ENCODE peak calls at places on chromosomes 6 and 20, in five cellular contexts. I is breast epithelium, Z is HCT116, Q is tibial nerve, O is testis. G is an unnamed sample.

GRCh38 chr20:9018346-9018745 is 50.5 kb upstream of the PLCB4 start:
- DNase-seq in I (no peak), Z (no peak), Q (no peak), O (no peak), G (no peak)

GRCh38 chr6:122007366-122007765 is 392.1 kb upstream of the HSF2 start:
- DNase-seq in I (no peak), Z (no peak), Q (no peak), O (no peak), G (no peak)

GRCh38 chr6:1670711-1671462 is 61.2 kb downstream of the FOXC1 start:
- DNase-seq in I (no peak), Z (no peak), Q (no peak), O (peak; percentile 32), G (no peak)

GRCh38 chr6:100343678-100344077 is 121.0 kb downstream of the SIM1 start:
- DNase-seq in I (no peak), Z (no peak), Q (no peak), O (no peak), G (no peak)

GRCh38 chr20:15236812-15237211 is 899.4 kb upstream of the FLRT3 start:
- DNase-seq in I (no peak), Z (peak; percentile 45), Q (no peak), O (peak; percentile 53), G (no peak)

GRCh38 chr6:168649209-168649608 is 208.2 kb downstream of the SMOC2 start:
- DNase-seq in I (no peak), Z (no peak), Q (no peak), O (no peak), G (no peak)

GRCh38 chr6:14012313-14013036 is 87.7 kb downstream of the RNF182 start:
- DNase-seq in I (no peak), Z (no peak), Q (no peak), O (no peak), G (no peak)

GRCh38 chr6:166627875-166628849 is 1.1 kb upstream of the RPS6KA2 start:
- DNase-seq in I (peak; percentile 62), Z (no peak), Q (no peak), O (peak; percentile 39), G (peak; percentile 17)

GRCh38 chr6:110095101-110095500 is 84.4 kb downstream of the WASF1 start:
- DNase-seq in I (no peak), Z (no peak), Q (no peak), O (no peak), G (no peak)

GRCh38 chr6:24566020-24566752 is 71.4 kb downstream of the ALDH5A1 start:
- DNase-seq in I (no peak), Z (no peak), Q (no peak), O (no peak), G (no peak)

GRCh38 chr20:20000223-20000968 is 16.8 kb upstream of the NAA20 start:
- DNase-seq in I (no peak), Z (no peak), Q (no peak), O (no peak), G (no peak)

GRCh38 chr6:97064578-97064977 is 140.1 kb downstream of the KLHL32 start:
- DNase-seq in I (no peak), Z (no peak), Q (no peak), O (no peak), G (no peak)

GRCh38 chr20:40863337-40863919 is 165.2 kb upstream of the TOP1 start:
- DNase-seq in I (no peak), Z (no peak), Q (no peak), O (no peak), G (no peak)

GRCh38 chr20:16201191-16201590 is 372.1 kb downstream of the KIF16B start:
- DNase-seq in I (no peak), Z (no peak), Q (no peak), O (no peak), G (no peak)

GRCh38 chr20:62972270-62973032 is 19.9 kb downstream of the SLC17A9 start:
- DNase-seq in I (peak; percentile 85), Z (peak; percentile 63), Q (peak; percentile 88), O (peak; percentile 90), G (peak; percentile 15)

GRCh38 chr20:52847739-52848359 is 124.3 kb upstream of the TSHZ2 start:
- DNase-seq in I (no peak), Z (no peak), Q (no peak), O (no peak), G (no peak)

GRCh38 chr6:119126826-119127225 is 48.4 kb upstream of the FAM184A start:
- DNase-seq in I (no peak), Z (no peak), Q (no peak), O (no peak), G (no peak)

GRCh38 chr6:100230976-100231316 is 233.8 kb downstream of the SIM1 start:
- DNase-seq in I (no peak), Z (no peak), Q (no peak), O (no peak), G (no peak)

GRCh38 chr20:7387638-7388193 is 552.5 kb downstream of the HAO1 start:
- DNase-seq in I (no peak), Z (no peak), Q (no peak), O (no peak), G (no peak)

GRCh38 chr20:62652051-62652893 is 10.0 kb downstream of the SLCO4A1 start:
- DNase-seq in I (peak; percentile 89), Z (peak; percentile 33), Q (peak; percentile 97), O (peak; percentile 97), G (peak; percentile 84)

GRCh38 chr6:92124126-92124525 is 1295.2 kb downstream of the EPHA7 start:
- DNase-seq in I (no peak), Z (no peak), Q (no peak), O (no peak), G (no peak)

GRCh38 chr6:1524040-1524480 is 85.7 kb upstream of the FOXC1 start:
- DNase-seq in I (peak; percentile 73), Z (peak; percentile 70), Q (peak; percentile 53), O (peak; percentile 84), G (no peak)

GRCh38 chr6:39688494-39688893 is 36.7 kb downstream of the KIF6 start:
- DNase-seq in I (no peak), Z (no peak), Q (peak; percentile 48), O (no peak), G (no peak)

GRCh38 chr20:709421-709820 is 33.8 kb upstream of the SCRT2 start:
- DNase-seq in I (peak; percentile 58), Z (no peak), Q (no peak), O (peak; percentile 69), G (no peak)

GRCh38 chr20:22768779-22769178 is 184.4 kb upstream of the FOXA2 start:
- DNase-seq in I (no peak), Z (no peak), Q (no peak), O (peak; percentile 52), G (no peak)

GRCh38 chr20:37741055-37741454 is 47.2 kb downstream of the CTNNBL1 start:
- DNase-seq in I (no peak), Z (no peak), Q (no peak), O (no peak), G (no peak)

GRCh38 chr20:46055269-46055668 is 26.3 kb downstream of the SLC12A5 start:
- DNase-seq in I (no peak), Z (no peak), Q (no peak), O (no peak), G (no peak)

GRCh38 chr20:46056027-46056833 is 27.2 kb downstream of the SLC12A5 start:
- DNase-seq in I (no peak), Z (no peak), Q (no peak), O (no peak), G (no peak)

GRCh38 chr20:46058656-46059281 is 29.8 kb downstream of the SLC12A5 start:
- DNase-seq in I (no peak), Z (no peak), Q (no peak), O (no peak), G (no peak)

GRCh38 chr20:46057856-46058655 is 29.0 kb downstream of the SLC12A5 start:
- DNase-seq in I (no peak), Z (no peak), Q (no peak), O (no peak), G (no peak)

GRCh38 chr20:46056970-46057855 is 28.2 kb downstream of the SLC12A5 start:
- DNase-seq in I (no peak), Z (no peak), Q (peak; percentile 37), O (peak; percentile 51), G (no peak)
- H3K4me3 ChIP-seq in I (peak overlapping the region; percentile 52), Z (no peak overlapping the region), Q (no peak overlapping the region), O (no peak overlapping the region), G (no peak overlapping the region)

DNA sequence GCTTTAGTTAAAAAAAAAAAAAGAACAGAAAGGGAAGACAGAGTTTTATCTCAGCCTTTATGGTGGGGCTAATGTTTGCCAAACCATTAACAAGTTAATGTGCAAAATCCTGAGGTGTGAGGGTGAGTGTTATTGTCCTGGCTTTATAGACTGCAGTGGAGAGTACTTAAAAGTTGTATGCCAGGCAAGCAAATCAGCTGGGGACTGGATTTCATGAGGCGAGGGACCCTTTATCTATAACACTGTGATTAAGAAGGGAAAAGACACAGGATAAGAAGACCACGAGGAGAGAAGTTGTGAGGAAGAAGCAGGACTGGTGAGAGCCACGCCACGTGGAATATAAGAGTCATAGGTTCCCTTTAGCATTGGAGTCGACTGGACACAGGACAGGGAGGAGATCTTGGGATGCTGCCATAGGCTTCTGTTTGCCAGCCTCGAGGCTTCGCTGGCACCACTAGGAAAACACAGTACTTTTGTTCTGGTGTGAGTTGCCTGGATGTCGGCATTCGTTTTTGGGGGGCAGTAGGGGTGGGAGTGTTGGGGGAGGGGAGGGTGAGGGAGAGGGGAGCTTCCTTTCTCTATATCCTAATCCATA is 90.2 kb upstream of the BACH2 start:
- DNase-seq in I (no peak), Z (no peak), Q (no peak), O (no peak), G (no peak)
- TF ChIP-seq POLR2A in I (no peak), Z (no peak), Q (no peak), O (no peak), G (no peak)

DNA sequence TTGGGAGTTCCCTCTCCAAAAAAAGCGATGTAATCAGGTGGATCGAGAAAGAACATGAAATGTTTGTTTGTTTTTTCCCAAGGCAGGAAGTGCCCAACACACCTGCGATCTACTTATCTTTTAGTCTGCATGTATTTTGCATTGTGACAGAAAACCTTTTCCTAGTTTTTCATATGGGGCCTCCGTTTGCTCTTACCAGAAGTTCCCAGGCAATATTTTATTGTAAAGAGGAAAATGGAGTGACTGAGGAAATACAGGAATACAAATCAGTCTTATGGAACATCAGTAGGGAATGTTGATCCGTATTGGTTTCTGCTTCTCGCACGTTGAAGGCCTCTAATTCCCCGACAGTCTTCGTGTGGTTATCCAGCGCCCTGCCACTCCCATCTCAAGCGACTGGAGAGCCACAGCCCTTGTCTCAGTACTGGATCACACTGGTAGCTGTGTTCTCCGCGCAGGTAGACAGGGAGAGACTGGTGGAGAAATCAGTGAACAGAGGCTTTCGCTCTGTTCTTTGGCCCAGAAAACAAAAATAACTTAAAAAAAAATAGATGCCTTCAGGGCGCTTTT is 107.4 kb downstream of the TRIM27 start:
- DNase-seq in I (no peak), Z (no peak), Q (no peak), O (no peak), G (no peak)
- H3K4me3 ChIP-seq in I (no peak overlapping the region), Z (no peak overlapping the region), Q (no peak overlapping the region), O (no peak overlapping the region), G (no peak overlapping the region)

DNA sequence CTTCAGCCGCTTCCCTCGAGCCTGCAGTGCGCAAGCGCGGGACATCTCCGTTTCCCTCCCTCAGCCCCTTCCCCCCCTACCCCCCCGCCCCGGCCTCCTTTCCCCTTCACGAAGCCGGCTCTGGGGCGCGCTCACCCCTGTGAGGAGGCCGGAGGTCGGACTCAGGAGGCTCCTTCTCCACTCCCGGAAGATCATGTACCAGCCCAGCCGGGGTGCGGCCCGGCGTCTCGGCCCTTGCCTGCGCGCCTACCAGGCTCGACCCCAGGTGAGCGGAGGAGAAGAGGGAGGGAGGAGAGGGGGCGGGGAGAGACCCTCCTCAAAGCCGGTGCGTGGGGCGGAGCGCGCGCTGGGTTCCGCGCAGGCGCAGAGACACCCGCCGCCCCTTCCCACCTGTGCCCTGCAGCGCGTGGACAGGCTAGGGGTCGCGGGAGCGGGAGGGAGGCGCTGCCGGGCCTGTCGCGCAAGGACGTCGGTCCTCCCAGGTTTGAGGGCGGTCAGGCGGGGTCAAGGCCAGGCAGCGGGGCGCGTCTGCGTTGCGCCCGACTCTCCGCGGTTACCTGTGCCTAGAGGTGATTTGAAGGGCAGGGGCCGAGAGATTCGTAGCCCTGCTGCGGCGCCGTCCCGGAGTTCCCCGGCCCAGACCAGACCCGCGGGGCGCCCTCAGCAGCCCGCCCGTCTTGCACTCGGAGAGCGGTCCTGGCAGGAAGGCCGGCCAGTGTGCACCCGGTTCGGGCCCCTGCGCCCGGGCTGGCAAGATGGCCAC is at the start of gene C6orf136:
- DNase-seq in I (peak; percentile 73), Z (peak; percentile 87), Q (peak; percentile 14), O (peak; percentile 77), G (peak; percentile 49)
- TF ChIP-seq POLR2A in I (no peak), Z (peak; percentile 41), Q (no peak), O (no peak), G (peak; percentile 19)